ENCODE peak calls at places on chromosome 15, in five cellular contexts. Y, S, U, O and F are unnamed samples.

GRCh38 chr15:41024141-41024540 is 70.9 kb downstream of the CHAC1 start:
- DNase-seq in Y (no peak), S (no peak), U (no peak), O (no peak), F (no peak)

GRCh38 chr15:90388462-90389182 is 580 bp downstream of the IQGAP1 start:
- DNase-seq in Y (peak; percentile 56), S (peak; percentile 62), U (peak; percentile 47), O (peak; percentile 62), F (no peak)

GRCh38 chr15:96424674-96425073 is 94.2 kb downstream of the NR2F2 start:
- DNase-seq in Y (no peak), S (no peak), U (no peak), O (no peak), F (no peak)

GRCh38 chr15:93495799-93496637 is 407.0 kb upstream of the RGMA start:
- DNase-seq in Y (no peak), S (no peak), U (no peak), O (no peak), F (no peak)

GRCh38 chr15:83504365-83504764 is 57.2 kb downstream of the SH3GL3 start:
- DNase-seq in Y (no peak), S (no peak), U (no peak), O (no peak), F (no peak)

GRCh38 chr15:87537295-87537694 is 719.2 kb downstream of the NTRK3 start:
- DNase-seq in Y (no peak), S (no peak), U (no peak), O (no peak), F (no peak)

GRCh38 chr15:38130200-38130567 is 122.5 kb upstream of the SPRED1 start:
- DNase-seq in Y (no peak), S (no peak), U (peak; percentile 33), O (no peak), F (no peak)

GRCh38 chr15:38074029-38074428 is 139.6 kb downstream of the TMCO5A start:
- DNase-seq in Y (no peak), S (no peak), U (no peak), O (no peak), F (no peak)

GRCh38 chr15:71424765-71425164 is 309.5 kb downstream of the THSD4 start:
- DNase-seq in Y (no peak), S (no peak), U (no peak), O (no peak), F (no peak)

DNA sequence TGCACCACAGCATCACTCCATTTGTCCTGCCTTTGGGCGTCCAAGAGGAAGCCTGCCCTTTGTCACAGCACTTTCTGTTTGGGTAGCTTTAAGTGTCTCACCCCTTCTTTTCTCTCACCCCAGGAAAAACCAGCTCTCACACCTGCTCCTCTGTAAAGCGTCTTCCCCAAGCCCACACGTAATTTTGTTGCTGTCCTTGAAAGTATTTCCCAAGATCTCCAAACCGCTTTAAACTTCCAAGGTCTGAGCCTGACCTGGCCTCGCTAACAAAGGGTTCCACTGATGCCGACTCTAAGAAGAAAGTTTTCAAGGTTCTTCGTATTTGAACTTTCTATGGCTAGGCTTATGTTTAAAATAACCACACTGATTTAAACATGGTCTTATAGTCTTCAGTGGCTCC is 5.3 kb downstream of the ABHD2 start:
- DNase-seq in Y (no peak), S (no peak), U (no peak), O (peak; percentile 52), F (no peak)
- H3K4me1 ChIP-seq in Y (peaks cover 26% of the 10 kb centered on the region), S (peaks cover 93% of the 10 kb centered on the region), U (peaks cover 16% of the 10 kb centered on the region), O (peaks cover 27% of the 10 kb centered on the region), F (peaks cover 80% of the 10 kb centered on the region)

DNA sequence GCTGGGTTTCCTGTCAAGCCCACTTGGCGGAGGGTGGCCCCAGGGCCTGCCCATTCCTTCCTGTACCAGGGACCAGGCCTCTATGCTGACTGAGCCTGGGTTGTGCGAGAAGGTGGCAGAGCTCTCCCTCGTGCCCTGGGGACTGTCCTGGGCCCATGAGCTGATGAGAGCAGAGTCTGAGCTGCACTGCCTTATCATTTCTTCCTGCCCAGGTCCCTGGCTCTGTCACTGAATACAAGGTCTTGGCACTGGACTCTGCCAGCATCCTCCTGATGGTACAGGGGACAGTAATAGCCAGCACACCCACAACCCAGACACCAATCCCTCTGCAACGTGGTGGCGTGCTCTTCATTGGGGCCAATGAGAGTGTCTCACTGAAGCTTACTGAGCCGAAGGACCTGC is 7.5 kb downstream of the MPI start:
- DNase-seq in Y (no peak), S (no peak), U (no peak), O (no peak), F (no peak)
- H3K36me3 ChIP-seq in Y (peaks cover 21% of the 10 kb centered on the region), S (no peaks in the 10 kb centered on the region), U (no peaks in the 10 kb centered on the region), O (no peaks in the 10 kb centered on the region), F (peaks cover 4% of the 10 kb centered on the region)

DNA sequence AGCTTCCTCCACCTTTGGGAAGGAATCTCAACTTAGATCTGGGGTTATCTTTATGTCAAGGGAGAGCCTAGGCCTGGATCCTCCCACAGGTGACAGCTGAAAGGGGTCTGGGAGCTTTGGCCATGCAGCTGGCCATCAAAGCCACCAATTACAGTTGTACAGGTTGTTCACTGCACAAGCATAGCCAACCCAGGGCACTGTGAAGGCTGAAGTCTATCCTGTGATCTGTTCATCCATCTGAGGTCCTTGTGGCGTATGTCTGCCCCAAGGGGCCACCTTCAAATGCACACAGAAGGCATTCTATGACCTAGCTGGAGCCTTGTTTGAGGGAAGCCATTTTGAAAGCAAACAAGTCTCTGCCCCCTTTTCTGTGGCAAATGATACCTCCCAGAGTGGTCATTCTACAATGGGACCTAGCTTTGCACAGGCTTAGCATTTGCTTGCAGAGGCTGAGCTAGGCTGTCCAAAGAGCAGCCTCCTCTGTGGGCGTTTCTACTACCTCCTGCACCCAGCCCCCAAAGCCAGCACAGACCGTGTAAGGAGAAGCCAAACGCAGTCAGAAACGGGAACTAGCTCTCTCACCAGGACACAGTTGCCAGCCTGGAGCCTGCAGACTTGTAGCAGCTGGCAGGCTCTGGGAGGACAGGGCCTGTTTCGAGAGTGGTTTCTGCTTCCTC is 157.4 kb upstream of the SMAD3 start:
- DNase-seq in Y (no peak), S (no peak), U (peak; percentile 20), O (no peak), F (no peak)
- H3K4me1 ChIP-seq in Y (peaks cover 18% of the 10 kb centered on the region), S (no peaks in the 10 kb centered on the region), U (peaks cover 9% of the 10 kb centered on the region), O (no peaks in the 10 kb centered on the region), F (peaks cover 28% of the 10 kb centered on the region)

DNA sequence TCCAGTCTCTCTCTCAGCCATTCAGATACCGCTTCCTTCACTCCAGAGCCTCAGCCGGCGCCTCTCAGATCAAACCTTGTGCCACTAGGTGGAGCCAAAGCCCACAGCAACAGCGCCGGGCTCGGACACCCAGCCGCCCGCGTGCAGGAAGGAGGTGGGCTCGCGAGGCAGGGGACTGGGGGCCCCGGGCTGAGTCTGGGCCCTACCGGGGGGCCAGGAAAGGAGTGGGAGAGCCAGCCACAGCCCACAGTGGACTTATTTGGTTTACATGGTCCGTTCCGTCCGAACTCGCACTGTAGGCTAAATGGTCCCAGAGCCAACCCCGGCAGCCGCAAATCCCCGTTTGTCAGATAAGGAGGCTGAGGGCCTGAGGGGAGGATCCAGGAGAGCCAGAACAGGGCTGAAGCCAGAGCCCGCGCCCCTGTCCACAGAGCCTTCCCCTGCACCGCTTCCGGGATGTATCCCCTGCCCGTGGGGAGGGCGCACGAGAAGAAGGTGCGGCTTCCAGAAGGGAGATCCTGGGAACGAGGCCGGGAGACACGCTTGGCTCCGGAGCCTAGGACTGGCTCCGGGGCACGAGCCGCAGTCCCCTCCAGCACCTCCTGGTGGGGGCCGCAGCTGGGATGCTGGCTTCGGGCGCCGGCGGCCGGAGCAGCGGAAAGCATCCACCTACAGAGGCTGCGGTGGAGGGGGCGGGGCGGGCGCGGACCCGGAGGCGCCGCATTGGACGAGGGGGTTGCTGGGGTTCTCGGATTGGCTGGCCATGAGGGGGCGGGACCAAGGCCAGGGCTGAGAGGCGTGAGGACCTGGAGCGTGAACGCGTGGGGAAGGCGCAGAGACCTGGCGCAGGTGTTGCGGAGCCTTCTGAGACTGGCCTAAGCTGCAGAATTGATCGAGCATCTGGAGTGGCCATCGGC is 6.5 kb upstream of the CYP11A1 start:
- DNase-seq in Y (peak; percentile 89), S (peak; percentile 94), U (peak; percentile 96), O (peak; percentile 94), F (no peak)
- H3K36me3 ChIP-seq in Y (no peaks in the 10 kb centered on the region), S (no peaks in the 10 kb centered on the region), U (no peaks in the 10 kb centered on the region), O (no peaks in the 10 kb centered on the region), F (no peaks in the 10 kb centered on the region)